ENCODE peak calls at places on chromosome 19, in eight cellular contexts. X is Caco-2, G is GM20000, E is HFFc6, J is AG09319, T is uterus, B is GM10248, N is RWPE1. Z is an unnamed sample.

GRCh38 chr19:42178791-42179500 is 38.5 kb downstream of the DEDD2 start:
- DNase-seq in X (no peak), G (no peak), E (no peak), J (no peak), T (no peak), B (peak), N (no peak), Z (no peak)

GRCh38 chr19:20367811-20368294 is 197.7 kb downstream of the ZNF737 start:
- DNase-seq in X (no peak), G (no peak), E (no peak), J (no peak), T (no peak), B (no peak), N (no peak), Z (no peak)

GRCh38 chr19:46015080-46015960 is 7.5 kb downstream of the PGLYRP1 start:
- DNase-seq in X (peak), G (peak), E (no peak), J (no peak), T (peak), B (peak), N (peak), Z (peak)

GRCh38 chr19:48959341-48960239 is 4.9 kb downstream of the BAX start:
- DNase-seq in X (no peak), G (no peak), E (no peak), J (no peak), T (no peak), B (no peak), N (no peak), Z (no peak)

GRCh38 chr19:45492627-45493470 is 4.0 kb downstream of the RTN2 start:
- DNase-seq in X (peak), G (peak), E (peak), J (peak), T (no peak), B (peak), N (no peak), Z (no peak)

GRCh38 chr19:55147408-55148251 is 1.4 kb downstream of the TNNT1 start:
- DNase-seq in X (peak), G (no peak), E (no peak), J (no peak), T (no peak), B (no peak), N (no peak), Z (no peak)

GRCh38 chr19:39223703-39224279 is 19.7 kb upstream of the SYCN start:
- DNase-seq in X (no peak), G (no peak), E (peak), J (no peak), T (no peak), B (no peak), N (peak), Z (no peak)

GRCh38 chr19:3821857-3822364 is 35.7 kb upstream of the MATK start:
- DNase-seq in X (no peak), G (peak), E (no peak), J (no peak), T (no peak), B (peak), N (peak), Z (peak)

GRCh38 chr19:38270587-38271167 is 6.3 kb downstream of the SPINT2 start:
- DNase-seq in X (no peak), G (no peak), E (peak), J (no peak), T (no peak), B (no peak), N (no peak), Z (no peak)

GRCh38 chr19:42131149-42132029 is 857 bp downstream of the POU2F2 start:
- DNase-seq in X (no peak), G (no peak), E (no peak), J (no peak), T (no peak), B (no peak), N (no peak), Z (no peak)

GRCh38 chr19:1213391-1214286 is 8.1 kb downstream of the STK11 start:
- DNase-seq in X (no peak), G (no peak), E (peak), J (no peak), T (peak), B (peak), N (peak), Z (no peak)

GRCh38 chr19:12996542-12997094 is 1.3 kb downstream of the NFIX start:
- DNase-seq in X (no peak), G (no peak), E (peak), J (no peak), T (no peak), B (no peak), N (no peak), Z (no peak)

GRCh38 chr19:28454083-28454482 is 758.9 kb downstream of the UQCRFS1 start:
- DNase-seq in X (no peak), G (no peak), E (no peak), J (no peak), T (no peak), B (no peak), N (no peak), Z (no peak)

GRCh38 chr19:32287811-32288227 is 57.6 kb upstream of the ZNF507 start:
- DNase-seq in X (peak), G (no peak), E (peak), J (peak), T (peak), B (no peak), N (no peak), Z (no peak)

GRCh38 chr19:9523885-9524474 is 14.5 kb downstream of the ZNF426 start:
- DNase-seq in X (no peak), G (no peak), E (peak), J (no peak), T (no peak), B (no peak), N (no peak), Z (no peak)

DNA sequence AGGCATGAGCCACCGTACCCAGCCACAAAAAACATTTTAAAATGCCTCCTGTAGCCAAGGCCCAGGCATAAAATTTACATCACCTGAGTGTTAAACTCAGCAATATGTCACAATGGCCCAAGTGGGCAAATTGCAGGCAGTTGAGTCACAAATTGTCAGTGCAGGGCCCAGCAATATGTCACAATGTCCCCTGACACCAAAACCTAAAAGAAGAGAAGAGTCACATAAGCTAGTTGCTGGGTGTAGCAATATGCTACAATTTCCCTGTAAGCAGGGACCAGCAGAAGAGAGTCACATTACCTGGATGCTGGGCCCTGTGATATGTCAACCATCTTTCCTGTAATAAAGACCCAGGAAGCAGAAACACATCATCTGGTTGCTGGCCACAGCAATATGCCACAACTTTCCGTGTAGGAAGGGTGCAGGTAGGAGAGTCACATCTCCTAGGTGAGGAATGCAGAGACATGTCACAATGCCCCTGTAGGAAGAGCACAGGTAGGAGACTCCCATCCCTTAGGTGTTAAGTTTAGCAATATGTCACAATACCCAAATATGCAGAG is 136.0 kb upstream of the ZNF91 start:
- DNase-seq in X (no peak), G (no peak), E (no peak), J (no peak), T (no peak), B (no peak), N (no peak), Z (no peak)
- TF ChIP-seq CTCF in X (no peak), G (no peak), E (no peak), J (no peak), T (no peak), B (no peak), N (no peak), Z (no peak)

DNA sequence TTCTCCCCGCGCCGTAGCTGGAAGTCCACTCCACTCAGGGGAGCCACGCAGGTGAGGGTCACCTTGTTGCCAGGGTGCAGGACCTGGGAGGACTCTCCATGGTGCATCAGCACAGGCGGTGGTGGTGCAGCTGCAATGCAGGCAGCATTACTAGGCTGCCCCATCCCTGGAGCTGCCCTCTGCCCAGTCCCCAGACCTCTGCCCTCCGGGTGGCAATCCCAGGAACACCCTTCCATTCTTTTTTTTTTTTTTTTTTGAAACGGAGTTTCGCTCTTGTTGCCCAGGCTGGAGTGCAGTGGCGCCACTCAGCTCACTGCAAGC is 1.8 kb downstream of the A1BG start:
- DNase-seq in X (no peak), G (no peak), E (no peak), J (no peak), T (no peak), B (no peak), N (no peak), Z (no peak)
- TF ChIP-seq CTCF in X (no peak), G (no peak), E (no peak), J (no peak), T (no peak), B (no peak), N (no peak), Z (no peak)

DNA sequence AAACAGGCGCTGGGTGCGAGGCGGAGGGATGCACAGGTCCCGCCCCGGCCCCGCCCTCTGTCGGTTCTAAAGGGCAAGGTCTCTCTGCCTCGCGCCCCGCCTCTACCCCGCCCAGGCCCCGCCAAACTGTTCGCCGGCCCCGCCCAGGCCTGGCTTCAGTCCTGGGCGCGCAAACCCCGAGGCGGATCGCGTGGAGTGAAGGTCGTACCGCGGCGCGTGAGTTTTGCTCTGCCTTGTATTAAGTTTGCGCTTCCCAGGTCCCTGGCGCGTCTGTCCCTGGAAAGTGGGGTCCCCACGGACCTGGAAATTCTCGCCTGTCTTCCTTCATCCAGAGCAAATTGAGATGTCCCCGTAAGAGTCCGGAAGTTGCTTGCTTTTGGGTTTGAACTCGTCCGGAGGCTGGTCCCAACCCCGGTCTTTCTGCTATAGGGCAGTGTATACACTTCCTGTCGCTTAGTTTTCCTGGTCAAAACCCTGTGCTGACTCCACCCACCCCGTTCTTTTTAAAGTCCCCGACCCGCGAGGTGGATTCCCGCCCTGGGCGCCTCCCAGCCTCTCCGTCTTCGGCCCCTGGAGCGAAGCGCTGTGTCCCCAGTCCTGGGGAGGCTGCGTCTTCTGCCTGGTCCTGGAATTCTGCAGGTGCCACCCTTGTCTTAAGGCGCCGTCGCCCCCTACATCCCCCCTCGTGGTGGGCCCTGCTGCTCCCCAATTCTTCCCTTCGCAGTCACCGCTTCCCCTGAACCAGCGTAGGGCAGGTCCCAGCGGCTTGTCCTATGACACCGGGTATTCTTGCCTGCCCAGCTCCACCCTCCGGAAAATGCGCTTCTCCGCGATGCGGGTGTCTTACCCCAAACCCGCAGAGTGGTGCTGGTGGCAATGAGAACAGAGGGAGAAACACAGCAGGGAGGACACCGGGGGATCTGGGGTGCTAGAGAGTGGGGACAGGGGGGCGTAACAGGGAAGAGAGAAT is 8.6 kb downstream of the ZNF808 start:
- DNase-seq in X (no peak), G (peak), E (peak), J (peak), T (peak), B (peak), N (peak), Z (peak)
- TF ChIP-seq CTCF in X (no peak), G (no peak), E (peak), J (no peak), T (no peak), B (no peak), N (no peak), Z (peak)

DNA sequence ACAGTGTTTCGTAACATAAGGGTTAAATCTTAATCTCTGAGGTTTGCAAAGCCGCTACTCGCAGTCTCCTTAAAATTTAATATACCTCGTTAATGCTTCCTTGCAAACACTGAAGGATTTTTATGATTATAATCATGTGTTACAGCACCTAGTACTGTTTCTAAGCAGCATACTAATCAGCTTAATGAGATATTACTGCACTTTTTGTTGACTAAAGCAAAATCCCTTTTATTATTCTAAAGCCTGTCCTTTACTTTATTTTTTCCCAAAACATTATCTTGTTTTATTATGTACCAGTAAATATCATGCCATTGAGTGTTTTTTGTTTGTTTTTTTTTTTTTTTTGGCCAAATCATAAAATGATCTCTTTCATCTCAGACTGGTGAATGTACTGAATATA is 70.5 kb downstream of the ZNF536 start:
- DNase-seq in X (no peak), G (no peak), E (no peak), J (no peak), T (no peak), B (no peak), N (no peak), Z (no peak)
- TF ChIP-seq CTCF in X (no peak), G (no peak), E (no peak), J (no peak), T (no peak), B (no peak), N (no peak), Z (no peak)

DNA sequence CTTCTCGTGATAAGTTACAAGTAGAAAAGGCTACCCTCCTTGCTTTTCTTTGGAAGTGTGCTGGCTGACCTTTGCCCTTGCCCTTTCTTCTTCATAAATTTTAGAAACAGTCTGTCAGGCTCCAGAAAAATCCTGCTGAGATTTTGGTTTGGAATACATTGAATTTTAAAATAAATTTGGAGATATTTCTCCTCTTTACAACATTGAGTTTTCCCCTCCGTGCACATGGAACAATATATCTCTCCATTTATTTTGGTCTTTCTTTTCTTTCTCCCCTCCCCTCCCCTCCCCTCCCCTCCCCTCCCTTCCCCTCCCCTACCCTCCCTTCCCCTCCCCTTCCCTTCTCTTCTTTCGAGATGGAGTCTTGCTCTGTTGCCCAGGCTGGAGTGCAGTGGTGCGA is 8.6 kb downstream of the KLK4 start:
- DNase-seq in X (no peak), G (no peak), E (no peak), J (no peak), T (no peak), B (no peak), N (no peak), Z (no peak)
- TF ChIP-seq CTCF in X (no peak), G (no peak), E (no peak), J (no peak), T (no peak), B (no peak), N (no peak), Z (no peak)

DNA sequence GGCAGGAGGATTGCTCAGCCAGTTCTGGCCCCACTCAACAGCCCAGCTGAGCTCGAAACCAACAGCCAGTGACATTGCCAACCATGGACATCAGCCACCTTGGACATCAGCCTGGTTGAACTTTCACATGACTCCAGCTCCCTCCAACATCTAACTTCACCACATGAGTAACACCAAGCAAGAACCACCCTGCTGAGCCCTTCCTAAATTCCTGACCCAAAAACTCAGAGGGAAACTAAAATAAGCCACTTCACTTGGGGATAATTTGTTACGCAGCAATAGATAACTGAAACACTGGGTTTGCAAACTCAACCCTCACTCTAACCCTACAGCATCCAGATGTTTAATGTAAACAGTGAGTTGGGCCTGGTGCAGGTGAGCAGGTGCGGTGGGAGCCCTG is 10.7 kb upstream of the LRFN3 start:
- DNase-seq in X (no peak), G (no peak), E (no peak), J (no peak), T (no peak), B (no peak), N (no peak), Z (no peak)
- TF ChIP-seq CTCF in X (no peak), G (no peak), E (no peak), J (no peak), T (no peak), B (no peak), N (no peak), Z (no peak)

GRCh38 chr19:18408053-18408476 is 10.6 kb upstream of the LRRC25 start:
- DNase-seq in X (no peak), G (peak), E (no peak), J (no peak), T (no peak), B (peak), N (no peak), Z (no peak)
- TF ChIP-seq CTCF in X (peak), G (peak), E (peak), J (peak), T (no peak), B (peak), N (peak), Z (peak)

GRCh38 chr19:56660381-56661105 is 11.0 kb downstream of the ZNF835 start:
- DNase-seq in X (no peak), G (no peak), E (no peak), J (no peak), T (no peak), B (no peak), N (no peak), Z (no peak)
- TF ChIP-seq CTCF in X (no peak), G (no peak), E (no peak), J (no peak), T (no peak), B (no peak), N (no peak), Z (no peak)

DNA sequence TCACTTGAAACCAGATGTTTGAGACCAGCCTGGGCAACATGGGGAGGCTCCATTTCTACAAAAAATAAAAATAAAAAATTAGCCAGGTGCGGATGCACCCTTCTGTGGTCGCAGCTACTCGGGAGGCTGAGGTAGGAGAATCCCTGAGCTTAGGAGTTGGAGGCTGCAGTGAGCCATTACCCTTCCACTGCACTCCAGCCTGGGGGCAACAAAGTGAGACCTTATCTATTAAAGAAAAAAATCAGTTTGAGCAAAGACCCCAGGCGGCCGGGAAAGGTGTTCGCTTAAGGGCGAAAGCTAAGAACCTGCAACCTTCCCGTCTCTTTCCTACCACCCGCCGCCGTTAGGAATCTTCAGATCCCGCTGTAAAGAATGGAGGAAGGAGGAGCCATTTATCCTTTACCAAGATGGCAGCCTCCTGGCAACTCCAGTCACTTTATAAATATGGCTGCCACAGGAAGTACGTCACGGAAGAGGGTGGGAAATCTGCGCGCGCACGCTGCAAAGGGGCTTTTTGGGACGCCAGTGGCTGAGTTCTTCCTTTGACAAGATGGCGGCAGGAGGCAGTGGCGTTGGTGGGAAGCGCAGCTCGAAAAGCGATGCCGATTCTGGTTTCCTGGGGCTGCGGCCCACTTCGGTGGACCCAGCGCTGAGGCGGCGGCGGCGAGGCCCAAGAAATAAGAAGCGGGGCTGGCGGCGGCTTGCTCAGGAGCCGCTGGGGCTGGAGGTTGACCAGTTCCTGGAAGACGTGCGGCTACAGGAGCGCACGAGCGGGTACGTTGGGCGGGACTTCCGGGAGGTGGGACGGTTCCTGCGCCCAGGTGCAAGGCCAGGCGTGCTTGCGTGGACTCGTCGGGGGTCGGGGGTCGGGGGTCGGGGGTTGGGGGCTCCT is at the start of gene NOP53:
- DNase-seq in X (peak), G (peak), E (peak), J (peak), T (peak), B (peak), N (peak), Z (peak)
- TF ChIP-seq CTCF in X (no peak), G (no peak), E (peak), J (no peak), T (peak), B (no peak), N (no peak), Z (no peak)

Z was measured in natural killer cell.